ENCODE peak calls at places on chromosomes 6 and 20, in five cellular contexts. N is astrocyte, K is mucosa of descending colon, F is uterus, Q is OCI-LY7. A is an unnamed sample.

GRCh38 chr6:20534906-20535305 is 649 bp downstream of the CDKAL1 start:
- DNase-seq in K (no peak), Q (peak; percentile 41), N (no peak), F (no peak), A (peak; percentile 36)

GRCh38 chr6:136510782-136511181 is 39.4 kb downstream of the MAP7 start:
- DNase-seq in K (no peak), Q (no peak), F (no peak), N (peak; percentile 16), A (no peak)

GRCh38 chr6:90233994-90234393 is 62.6 kb downstream of the BACH2 start:
- DNase-seq in Q (no peak), N (no peak), F (no peak), K (peak; percentile 14), A (no peak)

GRCh38 chr6:10051283-10051682 is 363.6 kb downstream of the TFAP2A start:
- DNase-seq in F (no peak), K (no peak), N (no peak), Q (no peak), A (no peak)

GRCh38 chr20:325889-326644 is 715 bp downstream of the SOX12 start:
- DNase-seq in Q (peak; percentile 84), F (peak; percentile 72), N (peak; percentile 42), K (peak; percentile 64), A (peak; percentile 84)

GRCh38 chr6:125821825-125822281 is 31.1 kb downstream of the NCOA7 start:
- DNase-seq in Q (no peak), F (peak; percentile 31), N (peak; percentile 20), K (peak; percentile 75), A (no peak)

GRCh38 chr6:157087974-157088373 is 235.3 kb downstream of the TMEM242 start:
- DNase-seq in Q (no peak), N (no peak), F (no peak), K (no peak), A (no peak)

GRCh38 chr6:47188588-47189021 is 121.1 kb downstream of the TNFRSF21 start:
- DNase-seq in F (no peak), K (peak; percentile 71), Q (no peak), N (peak; percentile 83), A (peak; percentile 71)

GRCh38 chr6:97412511-97412910 is 129.5 kb upstream of the MMS22L start:
- DNase-seq in N (no peak), Q (no peak), F (no peak), K (no peak), A (no peak)

GRCh38 chr20:653110-653589 is at the start of gene SRXN1:
- DNase-seq in K (peak; percentile 89), N (peak; percentile 86), F (peak; percentile 90), Q (peak; percentile 95), A (peak; percentile 99)

GRCh38 chr6:40256831-40257230 is 322.6 kb upstream of the MOCS1 start:
- DNase-seq in N (no peak), F (no peak), K (no peak), Q (no peak), A (no peak)

GRCh38 chr20:13212750-13213149 is 8.3 kb upstream of the ISM1 start:
- DNase-seq in K (no peak), N (no peak), F (no peak), Q (no peak), A (peak; percentile 85)

GRCh38 chr6:109059591-109060021 is 35.0 kb downstream of the SESN1 start:
- DNase-seq in K (no peak), F (no peak), N (no peak), Q (peak; percentile 26), A (peak; percentile 63)

GRCh38 chr20:50514035-50514337 is 3.8 kb downstream of the PTPN1 start:
- DNase-seq in N (no peak), K (no peak), Q (no peak), F (no peak), A (no peak)
- H3K4me1 ChIP-seq in N (peaks cover 58% of the 10 kb centered on the region), K (peaks cover 62% of the 10 kb centered on the region), Q (peaks cover 44% of the 10 kb centered on the region), F (no peaks in the 10 kb centered on the region), A (peaks cover 69% of the 10 kb centered on the region)

GRCh38 chr6:16757332-16757731 is 3.9 kb downstream of the ATXN1 start:
- DNase-seq in F (no peak), Q (no peak), N (no peak), K (no peak), A (peak; percentile 67)

GRCh38 chr6:16758163-16758975 is 2.9 kb downstream of the ATXN1 start:
- DNase-seq in Q (no peak), N (peak; percentile 54), F (no peak), K (peak; percentile 35), A (peak; percentile 63)

GRCh38 chr6:16754864-16755263 is 6.4 kb downstream of the ATXN1 start:
- DNase-seq in N (no peak), F (no peak), Q (no peak), K (peak; percentile 46), A (no peak)

GRCh38 chr6:16755544-16755943 is 5.7 kb downstream of the ATXN1 start:
- DNase-seq in N (no peak), F (no peak), K (no peak), Q (no peak), A (no peak)

DNA sequence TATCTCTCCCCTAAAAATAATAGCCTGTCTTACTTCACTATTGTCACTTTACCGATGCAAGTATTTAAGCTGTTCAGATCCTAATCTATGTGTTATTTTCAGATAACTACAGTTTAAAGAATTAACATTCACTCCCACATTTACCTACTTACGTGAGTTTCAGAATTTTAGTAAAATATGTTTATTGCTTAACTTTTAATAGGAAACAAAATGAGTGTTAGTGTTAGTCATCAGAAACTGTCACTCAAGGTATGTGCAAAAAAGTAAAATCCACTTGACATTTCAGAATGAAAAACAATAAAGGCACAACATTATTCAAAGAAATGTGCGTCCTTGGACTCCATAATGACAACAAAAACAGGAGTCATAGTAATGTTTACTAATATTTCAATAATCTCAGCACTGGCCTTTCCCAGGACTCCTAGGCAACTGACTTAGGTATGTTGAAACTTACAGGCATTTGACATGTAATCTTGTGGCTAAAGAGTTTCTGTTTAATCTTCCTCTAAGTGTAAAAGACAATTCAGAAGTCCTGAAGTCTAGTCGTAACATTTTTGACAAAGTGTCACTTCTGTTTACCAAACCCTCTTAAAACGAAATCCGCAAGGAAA is 4.5 kb downstream of the ATXN1 start:
- DNase-seq in Q (no peak), F (no peak), N (no peak), K (no peak), A (no peak)
- H3K4me1 ChIP-seq in Q (no peaks in the 10 kb centered on the region), F (peaks cover 10% of the 10 kb centered on the region), N (peaks cover 37% of the 10 kb centered on the region), K (peaks cover 48% of the 10 kb centered on the region), A (peaks cover 42% of the 10 kb centered on the region)

DNA sequence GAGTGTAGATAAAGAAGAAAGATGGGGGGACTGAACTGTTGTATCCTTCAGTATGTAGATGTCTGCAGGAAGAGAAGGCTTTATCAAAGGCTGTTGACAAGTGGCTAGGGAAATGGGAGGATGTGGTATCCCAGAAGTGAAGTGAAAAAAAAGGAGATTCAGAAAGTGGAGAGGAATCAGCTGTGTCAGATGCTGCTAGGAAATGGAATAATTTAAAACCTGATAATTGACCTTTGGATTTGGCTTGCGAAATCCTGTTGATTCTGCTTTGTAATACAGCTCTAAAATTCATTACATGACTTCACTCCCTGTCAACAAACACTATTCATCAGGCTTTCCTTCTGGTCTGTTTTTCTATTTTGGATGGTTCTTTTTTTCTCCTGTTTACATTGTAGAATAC is 41.7 kb downstream of the PHF3 start:
- DNase-seq in F (no peak), N (no peak), Q (no peak), K (peak; percentile 48), A (peak; percentile 27)
- H3K4me1 ChIP-seq in F (peaks cover 7% of the 10 kb centered on the region), N (no peaks in the 10 kb centered on the region), Q (peaks cover 86% of the 10 kb centered on the region), K (peaks cover 27% of the 10 kb centered on the region), A (peaks cover 11% of the 10 kb centered on the region)

DNA sequence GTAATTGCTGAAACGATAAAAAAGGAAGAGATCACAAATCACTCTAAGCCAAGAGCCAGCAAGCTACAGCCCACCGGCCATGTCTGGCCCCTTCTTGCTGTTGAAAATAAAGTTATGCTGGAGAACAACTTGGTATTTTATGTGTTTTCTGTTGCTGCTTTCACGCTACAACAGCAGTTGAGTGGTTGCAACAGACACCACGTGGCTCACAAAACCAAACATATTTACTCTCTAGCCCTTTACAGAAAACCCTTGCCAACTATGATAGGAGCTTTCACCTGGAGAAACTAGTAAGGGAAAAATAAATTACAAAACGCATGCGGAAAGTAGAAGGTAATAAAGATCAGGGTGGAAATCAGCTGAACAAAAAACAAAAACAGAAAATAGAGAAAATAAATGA is 41.1 kb upstream of the SLCO4A1 start:
- DNase-seq in N (no peak), Q (no peak), F (no peak), K (no peak), A (no peak)
- H3K4me1 ChIP-seq in N (peaks cover 15% of the 10 kb centered on the region), Q (peaks cover 35% of the 10 kb centered on the region), F (no peaks in the 10 kb centered on the region), K (peaks cover 20% of the 10 kb centered on the region), A (peaks cover 1% of the 10 kb centered on the region)

GRCh38 chr20:41222703-41223102 is 85.4 kb downstream of the PLCG1 start:
- DNase-seq in Q (no peak), K (no peak), F (no peak), N (no peak), A (peak; percentile 70)

GRCh38 chr20:41224281-41224680 is 86.9 kb downstream of the PLCG1 start:
- DNase-seq in F (no peak), Q (no peak), N (no peak), K (no peak), A (no peak)

GRCh38 chr20:41221614-41222218 is 84.4 kb downstream of the PLCG1 start:
- DNase-seq in F (no peak), Q (no peak), N (no peak), K (no peak), A (no peak)

GRCh38 chr20:41222299-41222698 is 85.0 kb downstream of the PLCG1 start:
- DNase-seq in F (no peak), Q (no peak), K (no peak), N (no peak), A (no peak)

GRCh38 chr20:41223112-41223511 is 85.8 kb downstream of the PLCG1 start:
- DNase-seq in F (no peak), N (peak; percentile 52), Q (no peak), K (no peak), A (peak; percentile 62)
- H3K4me1 ChIP-seq in F (no peaks in the 10 kb centered on the region), N (no peaks in the 10 kb centered on the region), Q (no peaks in the 10 kb centered on the region), K (no peaks in the 10 kb centered on the region), A (peaks cover 28% of the 10 kb centered on the region)

DNA sequence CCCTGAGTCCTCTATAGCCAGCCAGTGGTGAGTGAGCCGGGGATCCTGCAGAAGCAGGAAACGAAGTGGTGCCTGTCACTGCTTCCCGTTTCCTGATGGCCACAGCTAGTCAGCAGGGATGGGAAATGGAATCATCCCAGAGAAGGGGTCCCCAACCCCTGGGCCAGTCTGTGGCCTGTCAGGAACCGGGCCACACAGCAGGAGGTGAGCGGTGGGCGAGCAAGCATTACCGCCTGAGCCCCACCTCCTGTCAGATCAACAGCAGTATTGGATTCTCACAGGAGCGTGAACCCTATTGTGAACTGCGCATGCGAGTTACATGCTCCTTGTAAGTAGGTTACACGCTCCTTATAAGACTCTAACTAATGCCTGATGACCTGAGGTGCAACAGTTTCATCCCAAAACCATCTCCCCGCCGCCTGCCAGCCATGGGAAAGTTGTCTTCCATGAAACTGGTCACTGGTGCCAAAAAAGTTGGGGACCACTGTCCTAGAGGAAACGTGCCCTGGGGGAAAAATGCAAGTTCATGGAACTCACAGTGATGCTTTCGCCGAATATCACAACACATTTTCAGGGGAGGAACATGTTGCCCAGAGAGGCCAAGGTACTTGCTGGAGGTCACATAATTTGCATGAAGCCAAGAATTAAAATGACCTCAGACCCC is 113.8 kb downstream of the JPH2 start:
- DNase-seq in N (no peak), Q (no peak), F (no peak), K (no peak), A (no peak)
- H3K4me1 ChIP-seq in N (peaks cover 6% of the 10 kb centered on the region), Q (no peaks in the 10 kb centered on the region), F (no peaks in the 10 kb centered on the region), K (no peaks in the 10 kb centered on the region), A (no peaks in the 10 kb centered on the region)

GRCh38 chr20:51691703-51692102 is 76.5 kb downstream of the ATP9A start:
- DNase-seq in Q (no peak), F (no peak), N (no peak), K (no peak), A (no peak)
- H3K4me1 ChIP-seq in Q (peaks cover 23% of the 10 kb centered on the region), F (no peaks in the 10 kb centered on the region), N (peaks cover 22% of the 10 kb centered on the region), K (no peaks in the 10 kb centered on the region), A (peaks cover 15% of the 10 kb centered on the region)